ENCODE peak calls at places on chromosome 14, in six cellular contexts. H is left lobe of liver; E is EL; A is stimulated activated naive B cell treated with anti-CD40 and anti-IgM and Interleukin-4, amounts not matched to agents 10 μg/mL and 1 μg/mL and 100 μg/mL, for 72 hours; I is stimulated activated CD8-positive, alpha-beta memory T cell treated with anti-CD3 and anti-CD28 coated beads, Interleukin-15, amount 100 ng/mL, for 48 hours; Z is AML-193. R is an unnamed sample.

GRCh38 chr14:73719361-73719760 is 5.2 kb upstream of the PNMA1 start:
- DNase-seq in H (no peak), A (no peak), I (no peak), Z (no peak), E (no peak), R (no peak)

GRCh38 chr14:82694820-82695219 is 1161.2 kb upstream of the SEL1L start:
- DNase-seq in Z (no peak), E (no peak), I (no peak), A (no peak), H (no peak), R (no peak)

GRCh38 chr14:68104518-68104917 is 284.9 kb downstream of the RAD51B start:
- DNase-seq in Z (no peak), A (no peak), I (no peak), H (no peak), E (peak; percentile 81), R (no peak)

GRCh38 chr14:103734081-103734888 is 18.7 kb downstream of the ZFYVE21 start:
- DNase-seq in E (no peak), H (no peak), Z (no peak), I (no peak), A (no peak), R (no peak)

GRCh38 chr14:88868558-88869159 is 44.2 kb downstream of the TTC8 start:
- DNase-seq in I (no peak), H (no peak), Z (peak; percentile 47), A (no peak), E (peak; percentile 23), R (peak; percentile 10)

GRCh38 chr14:36952702-36953101 is 219.7 kb downstream of the SLC25A21 start:
- DNase-seq in E (peak; percentile 84), A (no peak), I (no peak), H (no peak), Z (no peak), R (no peak)

GRCh38 chr14:64465208-64465821 is at the start of gene AKAP5:
- DNase-seq in Z (no peak), H (peak; percentile 63), A (peak; percentile 46), I (peak; percentile 36), E (peak; percentile 54), R (no peak)

GRCh38 chr14:69535230-69535848 is 39.3 kb downstream of the CCDC177 start:
- DNase-seq in H (peak; percentile 54), E (peak; percentile 54), Z (no peak), I (no peak), A (no peak), R (no peak)

GRCh38 chr14:21047378-21047781 is 5.2 kb downstream of the RNASE7 start:
- DNase-seq in I (no peak), A (no peak), Z (no peak), H (no peak), E (no peak), R (no peak)

GRCh38 chr14:80987235-80988032 is 32.0 kb downstream of the TSHR start:
- DNase-seq in Z (peak; percentile 32), E (peak; percentile 70), A (peak; percentile 31), I (peak; percentile 21), H (peak; percentile 66), R (peak; percentile 34)

GRCh38 chr14:66140213-66140918 is 345.8 kb upstream of the CCDC196 start:
- DNase-seq in A (no peak), E (no peak), H (no peak), Z (peak; percentile 4), I (no peak), R (peak; percentile 31)

GRCh38 chr14:24115451-24116110 is 832 bp upstream of the NRL start:
- DNase-seq in I (no peak), Z (no peak), H (no peak), E (no peak), A (no peak), R (no peak)

GRCh38 chr14:59926534-59926933 is 6.6 kb downstream of the LRRC9 start:
- DNase-seq in Z (no peak), H (no peak), I (no peak), A (no peak), E (no peak), R (no peak)

GRCh38 chr14:20427231-20428009 is 8.5 kb downstream of the KLHL33 start:
- DNase-seq in Z (peak; percentile 69), E (peak; percentile 68), I (no peak), A (peak; percentile 38), H (no peak), R (peak; percentile 74)

GRCh38 chr14:23401331-23401730 is 6.7 kb downstream of the MYH6 start:
- DNase-seq in E (no peak), Z (no peak), H (no peak), A (no peak), I (no peak), R (no peak)

GRCh38 chr14:89973234-89973823 is 17.6 kb downstream of the TDP1 start:
- DNase-seq in E (peak; percentile 63), H (peak; percentile 70), Z (peak; percentile 35), I (no peak), A (peak; percentile 13), R (no peak)

GRCh38 chr14:100864960-100865681 is 38.4 kb downstream of the RTL1 start:
- DNase-seq in Z (no peak), E (no peak), H (no peak), I (no peak), A (no peak), R (no peak)

GRCh38 chr14:60133487-60133886 is 31.7 kb downstream of the DHRS7 start:
- DNase-seq in Z (no peak), A (no peak), E (no peak), I (no peak), H (no peak), R (no peak)

GRCh38 chr14:49418789-49419188 is 167.4 kb downstream of the RPS29 start:
- DNase-seq in Z (no peak), H (no peak), E (no peak), A (no peak), I (no peak), R (no peak)

GRCh38 chr14:99430491-99430890 is 50.2 kb downstream of the SETD3 start:
- DNase-seq in Z (no peak), E (no peak), I (no peak), A (peak; percentile 18), H (no peak), R (no peak)

GRCh38 chr14:100127853-100128455 is 31.5 kb downstream of the DEGS2 start:
- DNase-seq in E (no peak), H (no peak), I (no peak), Z (no peak), A (no peak), R (no peak)

GRCh38 chr14:77782202-77782601 is 17.7 kb upstream of the ADCK1 start:
- DNase-seq in E (no peak), A (no peak), Z (no peak), I (no peak), H (no peak), R (no peak)

GRCh38 chr14:92105845-92106094 is 612 bp downstream of the ATXN3 start:
- DNase-seq in H (peak; percentile 55), A (peak; percentile 33), Z (peak; percentile 57), E (peak; percentile 58), I (no peak), R (no peak)

GRCh38 chr14:49971156-49972141 is 78.6 kb downstream of the ARF6 start:
- DNase-seq in A (peak; percentile 78), I (peak; percentile 57), Z (peak; percentile 29), E (no peak), H (no peak), R (peak; percentile 97)

GRCh38 chr14:64983439-64984310 is 3.0 kb upstream of the FNTB start:
- DNase-seq in Z (peak; percentile 65), H (no peak), E (peak; percentile 64), A (no peak), I (peak; percentile 7), R (no peak)

GRCh38 chr14:64569108-64570045 is 19.6 kb downstream of the PPP1R36 start:
- DNase-seq in H (no peak), I (no peak), E (peak; percentile 77), A (no peak), Z (no peak), R (no peak)

GRCh38 chr14:72665259-72665658 is 228.6 kb downstream of the DPF3 start:
- DNase-seq in A (no peak), H (no peak), Z (no peak), E (peak; percentile 99), I (no peak), R (no peak)

GRCh38 chr14:91299483-91300115 is 55.1 kb upstream of the GPR68 start:
- DNase-seq in E (no peak), A (no peak), I (no peak), Z (no peak), H (no peak), R (no peak)

GRCh38 chr14:90368946-90369721 is 27.7 kb upstream of the CALM1 start:
- DNase-seq in Z (peak; percentile 9), A (no peak), E (peak; percentile 50), H (no peak), I (no peak), R (no peak)

GRCh38 chr14:69543341-69544249 is 31.1 kb downstream of the CCDC177 start:
- DNase-seq in E (peak; percentile 90), H (no peak), Z (peak; percentile 84), I (peak; percentile 13), A (no peak), R (no peak)

GRCh38 chr14:98138666-98139065 is 1133.3 kb downstream of the BCL11B start:
- DNase-seq in Z (peak; percentile 1), A (no peak), H (no peak), E (no peak), I (peak; percentile 43), R (no peak)

GRCh38 chr14:96368534-96368933 is 5.2 kb downstream of the GSKIP start:
- DNase-seq in H (no peak), I (no peak), A (no peak), Z (no peak), E (no peak), R (no peak)

R was measured in GM12864.